ENCODE peak calls at places on chromosomes 16 and 17, in six cellular contexts. B, E, P, F, U and J are unnamed samples.

GRCh38 chr16:56451753-56452689 is 667 bp downstream of the OGFOD1 start:
- DNase-seq in U (peak), F (no peak), P (no peak), B (peak), E (peak), J (peak)

GRCh38 chr16:70635356-70636016 is 10.9 kb upstream of the IL34 start:
- DNase-seq in B (no peak), P (no peak), E (no peak), U (no peak), F (no peak), J (no peak)

GRCh38 chr17:44607836-44608690 is 48.2 kb upstream of the MEIOC start:
- DNase-seq in E (no peak), P (peak), B (no peak), U (peak), F (no peak), J (no peak)

GRCh38 chr17:70080541-70081347 is 5.7 kb downstream of the KCNJ16 start:
- DNase-seq in E (no peak), U (no peak), F (no peak), P (no peak), B (no peak), J (no peak)

GRCh38 chr16:70691223-70692129 is 5.6 kb upstream of the MTSS2 start:
- DNase-seq in F (no peak), B (no peak), U (peak), P (no peak), E (no peak), J (no peak)

GRCh38 chr16:85321856-85322271 is 209.6 kb upstream of the CIBAR2 start:
- DNase-seq in U (no peak), P (no peak), E (peak), B (no peak), F (no peak), J (no peak)

GRCh38 chr17:7084058-7084457 is 4.0 kb upstream of the CLEC10A start:
- DNase-seq in P (no peak), F (no peak), B (no peak), E (no peak), U (no peak), J (no peak)

GRCh38 chr17:80791758-80792284 is 199.8 kb upstream of the CHMP6 start:
- DNase-seq in E (peak), P (no peak), U (peak), F (no peak), B (no peak), J (no peak)

GRCh38 chr16:10126686-10127085 is 55.5 kb downstream of the GRIN2A start:
- DNase-seq in U (no peak), P (no peak), F (no peak), B (no peak), E (no peak), J (no peak)

GRCh38 chr16:86019446-86020047 is 120.6 kb downstream of the IRF8 start:
- DNase-seq in B (no peak), P (peak), F (no peak), E (peak), U (no peak), J (no peak)

GRCh38 chr16:11164482-11165270 is 91.3 kb downstream of the SOCS1 start:
- DNase-seq in F (no peak), B (no peak), E (no peak), U (no peak), P (no peak), J (no peak)

GRCh38 chr16:26133401-26133800 is 441.6 kb downstream of the HS3ST4 start:
- DNase-seq in B (no peak), F (no peak), P (no peak), E (no peak), U (no peak), J (no peak)

GRCh38 chr17:78226752-78227454 is 4.5 kb upstream of the TMEM235 start:
- DNase-seq in U (no peak), B (no peak), F (no peak), E (no peak), P (no peak), J (no peak)

GRCh38 chr17:46772013-46772878 is 46.2 kb downstream of the WNT3 start:
- DNase-seq in U (peak), E (no peak), F (no peak), B (no peak), P (peak), J (no peak)

GRCh38 chr16:468072-468821 is 42.8 kb downstream of the RAB11FIP3 start:
- DNase-seq in P (no peak), U (no peak), E (no peak), F (no peak), B (no peak), J (no peak)

GRCh38 chr17:10756604-10757003 is 26.8 kb upstream of the TMEM220 start:
- DNase-seq in U (no peak), F (no peak), E (no peak), B (no peak), P (no peak), J (no peak)

GRCh38 chr16:684067-684794 is at the start of gene JMJD8:
- DNase-seq in B (peak), P (peak), E (peak), U (no peak), F (no peak), J (peak)

GRCh38 chr16:84821728-84822676 is 2.2 kb downstream of the CRISPLD2 start:
- DNase-seq in F (no peak), E (no peak), P (no peak), B (no peak), U (no peak), J (no peak)

GRCh38 chr17:54968954-54969400 is 412 bp downstream of the STXBP4 start:
- DNase-seq in F (no peak), B (peak), U (peak), P (no peak), E (peak), J (no peak)

GRCh38 chr16:4693956-4694663 is 748 bp downstream of the NUDT16L1 start:
- DNase-seq in B (peak), F (no peak), P (no peak), U (no peak), E (peak), J (peak)

GRCh38 chr16:53089434-53090270 is 34.9 kb downstream of the CHD9 start:
- DNase-seq in E (no peak), P (no peak), U (peak), B (no peak), F (no peak), J (no peak)

GRCh38 chr16:58046936-58047335 is 21.4 kb downstream of the MMP15 start:
- DNase-seq in B (no peak), P (no peak), F (no peak), E (no peak), U (no peak), J (no peak)

GRCh38 chr16:57640612-57641011 is 12.2 kb downstream of the ADGRG1 start:
- DNase-seq in P (no peak), F (no peak), U (no peak), B (no peak), E (no peak), J (no peak)

GRCh38 chr16:69566437-69567030 is 768 bp downstream of the NFAT5 start:
- DNase-seq in F (no peak), B (peak), U (peak), P (no peak), E (peak), J (peak)

DNA sequence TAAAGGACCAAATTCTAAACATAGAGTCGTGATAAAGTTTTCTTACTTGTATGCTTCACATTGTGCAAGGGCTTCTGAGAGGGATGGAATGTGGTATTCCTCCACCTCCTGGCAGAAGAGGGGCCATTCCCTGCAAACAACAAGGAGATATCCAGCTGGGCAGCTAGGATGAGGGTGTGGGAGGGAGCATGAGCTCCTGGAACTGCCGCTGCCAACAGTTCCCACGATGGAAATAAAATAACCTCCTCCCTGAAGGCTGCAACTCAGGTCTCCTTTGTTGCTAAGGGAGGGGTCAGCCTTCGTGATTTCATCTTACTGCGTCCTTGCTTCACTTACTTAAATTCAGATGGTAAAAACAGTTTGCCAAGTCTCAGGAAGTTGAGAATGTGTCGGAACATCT is 15.6 kb downstream of the PLEKHG4 start:
- DNase-seq in F (no peak), E (no peak), P (no peak), U (no peak), B (no peak), J (no peak)
- TF ChIP-seq POLR2A in F (no peak), E (no peak), P (no peak), U (no peak), B (no peak), J (no peak)

DNA sequence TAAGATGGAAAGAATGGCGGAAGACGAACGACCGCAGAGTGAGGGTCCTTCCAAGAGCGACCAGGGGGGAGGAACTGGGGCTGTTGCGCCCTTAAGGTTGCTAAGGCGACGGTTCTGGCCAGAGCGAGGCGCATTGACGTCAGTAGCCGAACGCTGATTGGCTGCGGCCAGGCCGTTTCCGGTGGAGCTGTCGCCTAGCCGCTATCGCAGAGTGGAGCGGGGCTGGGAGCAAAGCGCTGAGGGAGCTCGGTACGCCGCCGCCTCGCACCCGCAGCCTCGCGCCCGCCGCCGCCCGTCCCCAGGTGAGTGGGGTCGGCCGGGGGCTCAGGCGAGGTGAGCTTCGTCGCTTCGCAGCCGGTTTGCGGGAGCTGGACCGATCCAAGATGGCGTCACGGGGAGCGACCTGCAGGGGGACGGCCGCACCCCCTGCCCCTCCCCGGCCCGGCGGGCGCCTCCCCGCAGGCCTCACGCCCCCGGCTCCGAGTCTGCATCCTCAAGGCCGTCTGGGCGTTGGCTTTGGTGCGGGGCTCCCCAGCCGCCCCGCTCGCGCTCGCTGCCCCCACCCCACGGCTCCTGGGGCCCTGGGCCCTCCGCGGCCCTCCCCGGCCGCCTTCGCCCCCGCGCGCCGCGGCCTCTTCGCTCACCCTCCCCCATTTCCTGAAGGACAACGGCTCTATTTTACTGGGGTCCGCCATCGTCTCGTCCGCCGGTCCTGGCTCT is at the start of gene PRKAR1A:
- DNase-seq in E (peak), U (peak), B (peak), F (peak), P (peak), J (peak)
- TF ChIP-seq TAF1 in E (peak), U (peak), B (peak), F (peak), P (peak), J (peak)

GRCh38 chr16:15052747-15053476 is 3.0 kb downstream of the NTAN1 start:
- DNase-seq in U (no peak), B (no peak), F (no peak), P (no peak), E (no peak), J (no peak)

GRCh38 chr16:15053904-15054303 is 2.0 kb downstream of the NTAN1 start:
- DNase-seq in F (no peak), E (no peak), P (no peak), U (no peak), B (no peak), J (no peak)

GRCh38 chr16:15057755-15058417 is 2.0 kb upstream of the NTAN1 start:
- DNase-seq in U (no peak), P (no peak), E (no peak), F (no peak), B (no peak), J (no peak)

GRCh38 chr16:15054357-15055140 is 1.3 kb downstream of the NTAN1 start:
- DNase-seq in P (no peak), E (no peak), B (no peak), F (no peak), U (no peak), J (no peak)

DNA sequence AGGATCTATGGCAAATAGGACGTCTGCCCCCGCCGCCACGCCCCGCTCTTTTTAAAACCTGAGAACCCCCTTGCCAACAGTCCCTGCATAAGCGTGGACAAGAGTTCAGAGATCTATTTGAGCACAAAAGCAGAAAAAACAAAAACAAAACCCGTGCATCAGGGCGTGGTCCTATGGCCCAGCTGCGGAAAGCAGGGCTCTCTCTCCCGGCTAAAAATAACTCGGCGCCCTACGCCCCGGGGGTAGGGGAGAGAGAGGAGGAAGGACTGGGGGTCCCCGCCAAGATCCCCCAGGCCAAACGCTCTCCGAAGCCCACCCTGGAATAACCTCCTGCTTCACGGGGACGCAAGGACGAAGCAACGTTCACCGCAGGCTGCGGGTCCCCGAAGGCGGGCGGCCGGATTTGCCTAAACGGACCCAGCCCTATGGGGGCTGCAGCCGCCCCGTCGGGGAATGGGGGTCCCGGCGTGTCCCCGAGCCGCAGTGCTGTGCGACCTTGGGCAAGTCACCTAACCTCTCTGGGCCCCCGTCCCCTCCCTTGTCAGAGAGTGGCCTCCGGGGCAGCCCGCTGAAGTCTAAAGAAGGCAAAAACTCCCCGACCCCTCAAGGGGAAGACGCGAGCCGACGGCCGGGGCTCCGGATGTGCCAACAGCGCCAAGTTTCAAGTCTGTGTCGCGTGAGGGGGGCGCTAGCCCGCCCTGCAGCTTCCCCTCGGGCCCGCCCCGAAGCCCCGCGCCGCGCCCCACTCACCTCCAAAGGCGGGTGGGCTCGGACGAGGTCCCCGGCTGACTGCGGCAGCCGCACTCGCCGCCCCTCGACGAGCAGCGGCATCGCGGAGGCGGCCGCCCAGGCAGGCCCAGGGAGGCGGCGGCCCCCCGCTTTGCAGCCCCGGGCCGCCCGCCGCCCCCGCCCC is 477 bp downstream of the NTAN1 start:
- DNase-seq in B (peak), F (no peak), U (peak), E (peak), P (no peak), J (peak)
- TF ChIP-seq POLR2A in B (no peak), F (peak), U (peak), E (no peak), P (no peak), J (no peak)

GRCh38 chr17:72514888-72515287 is 394.1 kb downstream of the SOX9 start:
- DNase-seq in F (no peak), B (no peak), P (no peak), U (no peak), E (no peak), J (no peak)

GRCh38 chr17:72510454-72511016 is 389.7 kb downstream of the SOX9 start:
- DNase-seq in B (no peak), F (peak), U (no peak), E (no peak), P (no peak), J (no peak)

GRCh38 chr17:72511874-72512273 is 391.1 kb downstream of the SOX9 start:
- DNase-seq in P (no peak), F (no peak), E (no peak), U (no peak), B (no peak), J (no peak)

GRCh38 chr17:72514321-72514861 is 393.6 kb downstream of the SOX9 start:
- DNase-seq in E (no peak), P (no peak), F (no peak), B (no peak), U (no peak), J (no peak)

DNA sequence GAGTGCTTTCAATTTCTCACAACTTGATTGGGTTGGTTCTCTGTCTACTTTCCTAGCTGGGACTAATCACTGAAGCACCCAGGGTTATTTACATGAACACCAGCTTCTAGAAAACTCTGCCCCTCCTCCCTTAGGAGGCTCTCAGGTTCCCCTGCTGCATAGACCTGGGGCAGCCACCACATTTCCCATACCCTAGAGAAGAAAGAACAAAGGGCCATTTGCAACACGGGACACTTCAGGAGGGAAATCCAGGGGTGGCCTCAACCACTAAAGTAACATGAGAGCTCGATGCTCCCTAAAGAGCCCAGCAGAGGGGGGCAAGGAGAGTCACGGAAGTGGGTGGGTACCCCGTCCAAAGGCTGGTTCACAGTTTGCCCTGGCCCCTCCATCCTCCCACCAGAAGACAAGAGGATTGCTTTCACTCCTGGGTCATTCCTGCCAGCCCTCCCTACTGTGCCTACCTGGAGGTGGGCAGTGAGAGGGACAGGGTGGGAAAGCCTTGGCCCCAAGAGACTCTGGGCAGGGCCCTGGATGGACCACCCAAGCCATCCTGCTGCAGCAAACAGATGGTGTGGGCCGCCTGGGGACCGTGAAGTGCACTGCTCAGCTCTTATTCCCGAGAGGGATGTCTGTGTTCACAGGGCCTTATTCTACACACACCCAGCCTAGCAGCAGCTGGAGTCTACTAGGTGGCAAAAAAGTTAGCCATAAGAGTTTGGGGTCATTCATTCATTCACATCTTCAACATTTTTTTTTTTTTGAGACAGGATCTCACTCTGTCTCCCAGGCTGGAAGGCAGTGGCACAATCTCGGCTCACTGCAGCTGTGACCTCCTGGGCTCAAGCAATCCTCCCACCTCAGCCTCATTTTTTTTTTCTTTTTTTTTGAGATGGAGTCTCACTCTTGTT is 392.1 kb downstream of the SOX9 start:
- DNase-seq in E (no peak), F (no peak), B (no peak), U (no peak), P (no peak), J (no peak)
- TF ChIP-seq TAF1 in E (no peak), F (no peak), B (no peak), U (no peak), P (no peak), J (no peak)